ENCODE peak calls at places on chromosomes 7 and 10, in seven cellular contexts. One of them, this sample, is unnamed.

GRCh38 chr10:21497177-21497807 is 28.2 kb downstream of the SKIDA1 start:
- DNase-seq in HCT116: peak
- DNase-seq in H1: no peak
- DNase-seq in A549: peak
- DNase-seq in IMR-90: peak
- DNase-seq in HepG2: peak
- DNase-seq in GM12878: no peak
- DNase-seq in this sample: no peak

GRCh38 chr7:140640727-140641531 is at the start of gene DENND2A:
- DNase-seq in IMR-90: peak
- DNase-seq in HCT116: no peak
- DNase-seq in GM12878: no peak
- DNase-seq in HepG2: no peak
- DNase-seq in A549: no peak
- DNase-seq in H1: no peak
- DNase-seq in this sample: no peak

GRCh38 chr7:25386311-25386744 is 158.0 kb upstream of the NPVF start:
- DNase-seq in GM12878: no peak
- DNase-seq in A549: no peak
- DNase-seq in HCT116: no peak
- DNase-seq in HepG2: no peak
- DNase-seq in IMR-90: no peak
- DNase-seq in H1: no peak
- DNase-seq in this sample: no peak

GRCh38 chr7:15864260-15864991 is 177.9 kb upstream of the MEOX2 start:
- DNase-seq in H1: no peak
- DNase-seq in HCT116: no peak
- DNase-seq in IMR-90: peak
- DNase-seq in A549: no peak
- DNase-seq in HepG2: no peak
- DNase-seq in GM12878: no peak
- DNase-seq in this sample: no peak

GRCh38 chr10:454860-455259 is 234.6 kb downstream of the DIP2C start:
- DNase-seq in IMR-90: peak
- DNase-seq in H1: no peak
- DNase-seq in A549: peak
- DNase-seq in HCT116: peak
- DNase-seq in HepG2: no peak
- DNase-seq in GM12878: no peak
- DNase-seq in this sample: no peak

GRCh38 chr7:29343379-29343778 is 148.8 kb downstream of the CHN2 start:
- DNase-seq in IMR-90: no peak
- DNase-seq in HepG2: no peak
- DNase-seq in H1: no peak
- DNase-seq in A549: no peak
- DNase-seq in HCT116: no peak
- DNase-seq in GM12878: no peak
- DNase-seq in this sample: no peak

GRCh38 chr7:105787071-105787470 is 89.3 kb downstream of the ATXN7L1 start:
- DNase-seq in A549: peak
- DNase-seq in H1: no peak
- DNase-seq in HepG2: no peak
- DNase-seq in IMR-90: no peak
- DNase-seq in HCT116: no peak
- DNase-seq in GM12878: no peak
- DNase-seq in this sample: no peak

GRCh38 chr7:136925049-136925448 is 56.6 kb downstream of the CHRM2 start:
- DNase-seq in A549: no peak
- DNase-seq in IMR-90: peak
- DNase-seq in HepG2: no peak
- DNase-seq in H1: no peak
- DNase-seq in GM12878: no peak
- DNase-seq in HCT116: no peak
- DNase-seq in this sample: no peak

GRCh38 chr7:97418312-97418711 is 300.8 kb downstream of the SDHAF3 start:
- DNase-seq in H1: no peak
- DNase-seq in IMR-90: no peak
- DNase-seq in GM12878: no peak
- DNase-seq in HepG2: no peak
- DNase-seq in A549: peak
- DNase-seq in HCT116: peak
- DNase-seq in this sample: no peak

GRCh38 chr10:108388716-108389115 is 1224.2 kb upstream of the SORCS1 start:
- DNase-seq in HepG2: no peak
- DNase-seq in H1: no peak
- DNase-seq in IMR-90: no peak
- DNase-seq in HCT116: no peak
- DNase-seq in A549: no peak
- DNase-seq in GM12878: no peak
- DNase-seq in this sample: no peak

GRCh38 chr7:140619101-140619615 is 21.5 kb downstream of the DENND2A start:
- DNase-seq in HCT116: no peak
- DNase-seq in A549: no peak
- DNase-seq in GM12878: no peak
- DNase-seq in H1: no peak
- DNase-seq in HepG2: no peak
- DNase-seq in IMR-90: no peak
- DNase-seq in this sample: no peak

GRCh38 chr10:89431977-89432376 is 17.6 kb downstream of the IFIT5 start:
- DNase-seq in HCT116: no peak
- DNase-seq in H1: no peak
- DNase-seq in HepG2: peak
- DNase-seq in GM12878: no peak
- DNase-seq in A549: peak
- DNase-seq in IMR-90: peak
- DNase-seq in this sample: no peak

DNA sequence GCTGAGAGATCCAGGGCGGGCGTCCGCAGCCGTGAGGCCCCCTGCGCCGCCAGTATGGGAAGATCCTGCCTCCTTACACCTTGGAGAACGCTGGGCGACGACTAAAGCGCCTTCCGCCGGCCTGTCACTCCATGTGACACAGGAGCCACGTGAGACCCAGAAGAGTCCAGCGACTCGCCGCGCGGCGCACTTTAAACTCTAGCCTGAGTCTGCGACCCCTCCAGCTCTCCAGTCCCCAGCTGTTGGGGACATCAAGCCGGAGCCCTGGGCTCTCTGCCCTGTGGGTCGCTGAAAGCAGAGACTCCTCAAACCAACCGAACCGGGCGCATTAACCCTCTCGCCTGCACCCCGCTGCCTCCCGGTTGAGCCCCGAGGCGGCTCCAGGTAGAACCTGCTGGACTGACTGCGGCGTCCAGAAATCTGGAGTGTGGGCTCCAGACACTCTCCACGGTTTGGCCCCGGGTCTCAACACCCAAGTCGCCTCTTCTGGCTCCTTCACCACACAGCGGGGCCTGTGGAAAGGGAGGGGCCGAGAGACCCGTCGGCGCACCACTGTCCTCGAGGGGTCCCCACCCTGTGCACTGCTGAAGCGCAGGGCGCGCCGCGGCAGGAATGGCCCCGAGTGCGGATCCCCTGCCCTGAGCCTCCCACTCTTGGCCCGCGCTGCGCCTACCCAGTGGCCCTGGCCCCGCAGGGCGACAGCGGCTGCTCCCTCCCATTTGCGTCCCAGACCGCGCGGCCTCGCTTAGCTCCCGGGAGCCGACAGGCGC is 1.8 kb upstream of the SFMBT2 start:
- DNase-seq in IMR-90: no peak
- DNase-seq in HCT116: no peak
- DNase-seq in A549: peak
- DNase-seq in HepG2: no peak
- DNase-seq in GM12878: no peak
- DNase-seq in H1: no peak
- DNase-seq in this sample: no peak
- TF ChIP-seq CEBPB in IMR-90: no peak
- TF ChIP-seq CEBPB in HCT116: no peak
- TF ChIP-seq CEBPB in A549: no peak
- TF ChIP-seq CEBPB in HepG2: no peak
- TF ChIP-seq CEBPB in GM12878: no peak
- TF ChIP-seq CEBPB in H1: no peak
- TF ChIP-seq CEBPB in this sample: no peak

GRCh38 chr10:127909716-127910463 is 3.0 kb downstream of the PTPRE start:
- DNase-seq in HepG2: no peak
- DNase-seq in HCT116: no peak
- DNase-seq in A549: no peak
- DNase-seq in IMR-90: no peak
- DNase-seq in H1: no peak
- DNase-seq in GM12878: no peak
- DNase-seq in this sample: no peak
- TF ChIP-seq CEBPB in HepG2: no peak
- TF ChIP-seq CEBPB in HCT116: no peak
- TF ChIP-seq CEBPB in A549: no peak
- TF ChIP-seq CEBPB in IMR-90: no peak
- TF ChIP-seq CEBPB in H1: no peak
- TF ChIP-seq CEBPB in GM12878: no peak
- TF ChIP-seq CEBPB in this sample: no peak

DNA sequence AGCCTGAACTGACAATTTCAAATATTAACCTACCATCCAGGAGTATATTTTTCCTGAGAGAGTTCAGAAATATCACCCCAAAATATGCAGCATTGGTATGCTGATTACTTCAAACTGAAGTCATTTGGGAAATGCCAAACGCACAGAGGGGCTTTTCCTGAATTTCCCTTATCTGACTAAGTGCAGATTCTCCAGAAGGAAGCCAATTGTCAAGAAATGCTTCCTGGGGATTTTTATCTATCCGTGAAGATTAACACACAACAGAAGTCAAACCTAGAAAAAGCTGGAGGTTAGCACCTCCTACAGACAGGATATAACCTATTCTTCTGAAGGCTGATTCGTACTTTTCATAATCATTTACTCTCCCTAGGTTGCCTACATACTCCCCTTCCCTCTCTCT is 91.0 kb downstream of the AKR1D1 start:
- DNase-seq in A549: no peak
- DNase-seq in IMR-90: no peak
- DNase-seq in GM12878: no peak
- DNase-seq in HepG2: no peak
- DNase-seq in H1: no peak
- DNase-seq in HCT116: no peak
- DNase-seq in this sample: no peak
- TF ChIP-seq CEBPB in A549: no peak
- TF ChIP-seq CEBPB in IMR-90: no peak
- TF ChIP-seq CEBPB in GM12878: no peak
- TF ChIP-seq CEBPB in HepG2: no peak
- TF ChIP-seq CEBPB in H1: no peak
- TF ChIP-seq CEBPB in HCT116: no peak
- TF ChIP-seq CEBPB in this sample: no peak

GRCh38 chr10:93208717-93209464 is 135.2 kb downstream of the CYP26A1 start:
- DNase-seq in IMR-90: peak
- DNase-seq in A549: peak
- DNase-seq in GM12878: no peak
- DNase-seq in H1: no peak
- DNase-seq in HCT116: no peak
- DNase-seq in HepG2: no peak
- DNase-seq in this sample: no peak
- TF ChIP-seq CEBPB in IMR-90: no peak
- TF ChIP-seq CEBPB in A549: no peak
- TF ChIP-seq CEBPB in GM12878: no peak
- TF ChIP-seq CEBPB in H1: no peak
- TF ChIP-seq CEBPB in HCT116: no peak
- TF ChIP-seq CEBPB in HepG2: no peak
- TF ChIP-seq CEBPB in this sample: no peak

GRCh38 chr7:155190608-155191536 is 106.8 kb upstream of the INSIG1 start:
- DNase-seq in HCT116: no peak
- DNase-seq in H1: no peak
- DNase-seq in GM12878: no peak
- DNase-seq in HepG2: no peak
- DNase-seq in IMR-90: no peak
- DNase-seq in A549: peak
- DNase-seq in this sample: peak
- TF ChIP-seq CEBPB in HCT116: no peak
- TF ChIP-seq CEBPB in H1: no peak
- TF ChIP-seq CEBPB in GM12878: no peak
- TF ChIP-seq CEBPB in HepG2: no peak
- TF ChIP-seq CEBPB in IMR-90: no peak
- TF ChIP-seq CEBPB in A549: no peak
- TF ChIP-seq CEBPB in this sample: no peak

DNA sequence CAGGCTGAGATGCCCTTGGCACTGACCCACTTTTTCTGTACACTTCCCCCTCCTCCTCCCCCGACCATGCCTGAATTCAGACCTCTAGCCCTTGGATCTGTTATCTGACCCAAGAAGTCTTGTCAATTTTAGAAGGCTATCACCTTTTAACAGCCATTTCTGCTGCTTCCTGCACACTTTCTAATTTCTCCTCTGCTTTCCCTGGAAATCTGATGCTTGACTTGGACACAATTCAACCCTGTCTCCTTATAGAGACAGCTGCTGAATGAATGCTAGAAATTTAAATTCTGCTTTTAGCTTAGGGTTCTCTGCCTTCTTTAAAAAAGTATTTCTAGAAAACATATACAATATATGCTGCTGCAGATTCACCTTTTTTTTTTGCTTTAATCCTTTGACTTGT is 417.9 kb upstream of the KLF6 start:
- DNase-seq in HepG2: no peak
- DNase-seq in GM12878: no peak
- DNase-seq in IMR-90: peak
- DNase-seq in A549: no peak
- DNase-seq in HCT116: no peak
- DNase-seq in H1: no peak
- DNase-seq in this sample: no peak
- TF ChIP-seq CEBPB in HepG2: no peak
- TF ChIP-seq CEBPB in GM12878: no peak
- TF ChIP-seq CEBPB in IMR-90: no peak
- TF ChIP-seq CEBPB in A549: no peak
- TF ChIP-seq CEBPB in HCT116: no peak
- TF ChIP-seq CEBPB in H1: no peak
- TF ChIP-seq CEBPB in this sample: no peak

DNA sequence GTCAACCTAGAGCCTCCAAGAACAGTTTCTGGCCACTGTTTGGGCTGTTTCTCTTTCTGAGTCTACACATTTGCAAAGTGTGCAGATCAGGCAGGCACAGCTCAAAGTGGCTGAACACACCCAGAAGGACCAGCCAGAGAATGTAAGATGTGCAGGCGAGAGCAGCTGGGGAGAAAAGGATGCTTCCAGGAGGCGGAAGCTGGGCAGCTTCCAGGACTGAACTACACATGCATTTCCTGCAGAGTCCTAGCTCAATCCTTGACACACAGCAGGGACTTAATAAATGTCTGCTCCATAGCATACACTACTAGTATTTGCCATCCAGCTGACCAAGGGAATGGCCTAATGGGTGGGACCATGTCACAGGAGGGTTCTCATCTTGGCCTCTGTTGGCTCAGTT is 70.9 kb downstream of the CTBP2 start:
- DNase-seq in HepG2: no peak
- DNase-seq in GM12878: no peak
- DNase-seq in A549: no peak
- DNase-seq in IMR-90: no peak
- DNase-seq in H1: no peak
- DNase-seq in HCT116: no peak
- DNase-seq in this sample: no peak
- TF ChIP-seq CEBPB in HepG2: no peak
- TF ChIP-seq CEBPB in GM12878: no peak
- TF ChIP-seq CEBPB in A549: no peak
- TF ChIP-seq CEBPB in IMR-90: no peak
- TF ChIP-seq CEBPB in H1: no peak
- TF ChIP-seq CEBPB in HCT116: no peak
- TF ChIP-seq CEBPB in this sample: no peak

This sample was measured in K562.